ENCODE peak calls at places on chromosomes 5 and 9, in four cellular contexts. One of them, this sample, is unnamed.

GRCh38 chr5:7321724-7322123 is 74.2 kb upstream of the ADCY2 start:
- DNase-seq in HCT116: no peak
- DNase-seq in K562: no peak
- DNase-seq in GM12878: no peak
- DNase-seq in this sample: no peak

GRCh38 chr5:169765176-169765575 is 128.1 kb downstream of the DOCK2 start:
- DNase-seq in HCT116: no peak
- DNase-seq in K562: no peak
- DNase-seq in GM12878: no peak
- DNase-seq in this sample: no peak

GRCh38 chr9:25948182-25948581 is 269.9 kb upstream of the TUSC1 start:
- DNase-seq in HCT116: no peak
- DNase-seq in K562: no peak
- DNase-seq in GM12878: no peak
- DNase-seq in this sample: no peak

GRCh38 chr9:21796768-21797167 is 5.7 kb upstream of the MTAP start:
- DNase-seq in HCT116: no peak
- DNase-seq in K562: no peak
- DNase-seq in GM12878: no peak
- DNase-seq in this sample: no peak

GRCh38 chr9:100478192-100478591 is 5.2 kb downstream of the TMEFF1 start:
- DNase-seq in HCT116: no peak
- DNase-seq in K562: no peak
- DNase-seq in GM12878: no peak
- DNase-seq in this sample: no peak

GRCh38 chr9:126664893-126665695 is 51.4 kb downstream of the LMX1B start:
- DNase-seq in HCT116: no peak
- DNase-seq in K562: no peak
- DNase-seq in GM12878: no peak
- DNase-seq in this sample: peak; percentile 89

GRCh38 chr5:35302544-35302943 is 72.3 kb upstream of the PRLR start:
- DNase-seq in HCT116: no peak
- DNase-seq in K562: no peak
- DNase-seq in GM12878: peak; percentile 92
- DNase-seq in this sample: no peak

GRCh38 chr5:42108468-42108867 is 183.4 kb downstream of the FBXO4 start:
- DNase-seq in HCT116: no peak
- DNase-seq in K562: no peak
- DNase-seq in GM12878: no peak
- DNase-seq in this sample: no peak

GRCh38 chr5:65394078-65394477 is 87.6 kb downstream of the ADAMTS6 start:
- DNase-seq in HCT116: no peak
- DNase-seq in K562: no peak
- DNase-seq in GM12878: no peak
- DNase-seq in this sample: no peak

GRCh38 chr5:122929001-122929400 is 83.6 kb downstream of the SNX24 start:
- DNase-seq in HCT116: no peak
- DNase-seq in K562: no peak
- DNase-seq in GM12878: no peak
- DNase-seq in this sample: no peak

GRCh38 chr5:61329729-61330128 is 2.3 kb upstream of the ZSWIM6 start:
- DNase-seq in HCT116: no peak
- DNase-seq in K562: no peak
- DNase-seq in GM12878: no peak
- DNase-seq in this sample: no peak

DNA sequence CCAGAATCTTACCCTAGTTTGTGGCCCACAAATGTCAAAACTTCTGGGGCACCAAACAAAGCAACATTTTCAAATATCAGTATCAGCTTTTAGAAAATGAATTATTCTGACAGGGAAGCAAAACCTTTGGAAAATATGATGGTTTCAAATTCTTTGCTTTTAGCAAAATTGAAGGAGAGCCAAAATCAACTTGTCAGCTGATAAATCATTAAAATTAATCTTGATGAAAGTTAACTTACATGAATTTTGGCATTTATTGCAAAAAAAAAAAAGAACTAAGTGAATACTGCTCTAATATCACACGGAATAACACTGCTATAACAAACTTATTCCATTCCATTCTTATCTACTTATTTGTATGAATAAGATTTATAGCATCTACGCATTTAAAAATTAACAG is 158.1 kb upstream of the TARS1 start:
- DNase-seq in HCT116: no peak
- DNase-seq in K562: no peak
- DNase-seq in GM12878: no peak
- DNase-seq in this sample: no peak
- TF ChIP-seq MAX in HCT116: no peak
- TF ChIP-seq MAX in K562: no peak
- TF ChIP-seq MAX in GM12878: no peak
- TF ChIP-seq MAX in this sample: no peak

DNA sequence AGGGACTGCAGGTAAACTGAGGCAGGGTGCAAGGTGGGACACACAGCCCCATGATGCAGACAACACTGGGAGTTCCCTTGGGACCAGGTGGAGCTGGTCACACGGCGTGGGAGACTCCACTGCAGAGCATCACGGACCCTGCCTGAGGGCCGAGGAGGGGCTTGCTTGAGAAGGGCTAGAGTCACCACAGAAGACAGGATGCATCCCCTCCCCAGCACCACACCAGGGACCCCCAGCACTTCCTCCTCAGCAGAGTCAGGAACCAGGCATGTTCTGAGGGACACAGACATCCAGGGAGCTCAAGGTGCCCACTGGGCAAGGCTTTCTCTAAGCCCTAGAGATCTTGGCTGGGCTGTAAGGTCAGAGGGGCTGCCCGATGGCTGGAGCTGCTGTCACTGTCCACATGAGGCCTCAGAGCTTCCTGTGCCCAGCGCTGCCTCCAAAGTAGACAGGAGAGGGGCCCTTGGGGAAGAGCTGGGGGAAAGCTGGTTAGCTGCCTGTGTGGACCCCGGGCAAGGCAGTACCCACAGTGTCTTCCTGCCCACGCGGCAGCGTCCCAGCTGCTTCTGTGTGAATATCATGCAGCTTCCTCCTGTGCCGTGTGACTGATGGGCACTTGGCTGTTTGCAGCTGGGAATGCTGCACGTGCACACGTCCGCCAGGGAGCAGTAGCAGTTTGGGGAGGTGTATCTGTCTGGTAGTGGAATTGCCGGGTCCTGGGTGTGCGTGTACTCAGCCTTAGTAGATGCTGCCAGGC is 176.6 kb downstream of the CACNA1B start:
- DNase-seq in HCT116: no peak
- DNase-seq in K562: no peak
- DNase-seq in GM12878: no peak
- DNase-seq in this sample: peak; percentile 35
- TF ChIP-seq EGR1 in HCT116: no peak
- TF ChIP-seq EGR1 in K562: no peak
- TF ChIP-seq EGR1 in GM12878: no peak
- TF ChIP-seq EGR1 in this sample: no peak

DNA sequence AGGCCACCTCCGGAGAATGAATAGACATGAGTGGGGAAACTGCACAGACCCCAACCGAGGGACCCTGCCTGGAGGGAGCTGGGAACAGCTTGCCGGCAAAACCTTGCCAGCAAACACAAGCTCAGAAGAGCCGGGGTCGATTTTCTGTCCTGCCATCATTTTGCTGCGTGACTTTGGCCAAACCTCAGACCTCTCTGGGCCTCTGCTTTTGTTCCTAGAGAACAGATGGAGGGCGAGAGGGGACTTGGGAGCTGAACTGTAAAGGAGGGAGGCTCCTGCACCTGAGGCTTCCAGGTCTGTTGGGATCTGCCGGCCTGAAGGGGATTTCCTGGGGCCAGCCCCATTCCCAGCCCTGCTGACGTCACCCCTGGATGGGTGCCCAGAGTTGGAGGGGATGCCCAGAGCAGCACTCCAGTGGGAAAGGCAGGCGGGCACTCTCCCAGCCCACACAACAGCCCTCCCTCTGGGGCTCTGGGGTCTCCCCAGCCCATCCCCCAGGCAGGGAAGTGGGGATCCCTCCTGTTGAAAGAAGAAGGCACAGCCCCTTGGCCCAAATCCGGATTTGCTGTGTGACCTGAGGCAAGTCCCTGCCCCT is 40.4 kb upstream of the SYNPO start:
- DNase-seq in HCT116: no peak
- DNase-seq in K562: peak; percentile 38
- DNase-seq in GM12878: no peak
- DNase-seq in this sample: no peak
- TF ChIP-seq MAX in HCT116: no peak
- TF ChIP-seq MAX in K562: no peak
- TF ChIP-seq MAX in GM12878: no peak
- TF ChIP-seq MAX in this sample: no peak

GRCh38 chr9:4077499-4078102 is 222.3 kb downstream of the GLIS3 start:
- DNase-seq in HCT116: peak; percentile 48
- DNase-seq in K562: peak; percentile 19
- DNase-seq in GM12878: no peak
- DNase-seq in this sample: no peak
- TF ChIP-seq EGR1 in HCT116: no peak
- TF ChIP-seq EGR1 in K562: no peak
- TF ChIP-seq EGR1 in GM12878: no peak
- TF ChIP-seq EGR1 in this sample: no peak

GRCh38 chr5:102583663-102584062 is 84.9 kb upstream of the SLCO6A1 start:
- DNase-seq in HCT116: peak; percentile 16
- DNase-seq in K562: peak; percentile 9
- DNase-seq in GM12878: no peak
- DNase-seq in this sample: no peak
- TF ChIP-seq MAX in HCT116: peak; percentile 4
- TF ChIP-seq MAX in K562: no peak
- TF ChIP-seq MAX in GM12878: no peak
- TF ChIP-seq MAX in this sample: no peak

GRCh38 chr5:76270214-76270613 is 132.9 kb upstream of the IQGAP2 start:
- DNase-seq in HCT116: no peak
- DNase-seq in K562: no peak
- DNase-seq in GM12878: no peak
- DNase-seq in this sample: no peak
- TF ChIP-seq EGR1 in HCT116: no peak
- TF ChIP-seq EGR1 in K562: no peak
- TF ChIP-seq EGR1 in GM12878: no peak
- TF ChIP-seq EGR1 in this sample: no peak

DNA sequence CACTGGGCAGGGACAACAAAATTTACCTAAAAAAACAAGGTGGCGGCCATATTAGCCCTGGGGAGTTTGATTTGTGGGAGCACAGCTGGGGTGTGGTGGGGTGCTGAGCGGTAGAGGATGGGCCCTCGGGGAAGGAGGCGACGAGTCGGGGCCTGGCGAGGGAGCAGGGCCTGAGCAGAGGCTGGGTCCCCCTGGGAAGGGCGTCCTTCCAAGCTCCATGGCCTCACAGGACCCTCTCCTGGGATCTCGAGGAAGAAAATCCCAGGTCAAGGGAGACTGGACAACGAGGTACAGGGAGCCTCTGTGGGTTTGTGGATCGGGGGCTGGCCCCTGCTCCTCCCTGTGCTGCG is 165.5 kb downstream of the CACNA1B start:
- DNase-seq in HCT116: no peak
- DNase-seq in K562: no peak
- DNase-seq in GM12878: no peak
- DNase-seq in this sample: peak; percentile 27
- TF ChIP-seq MAX in HCT116: no peak
- TF ChIP-seq MAX in K562: no peak
- TF ChIP-seq MAX in GM12878: no peak
- TF ChIP-seq MAX in this sample: no peak

GRCh38 chr9:114571391-114571790 is 16.2 kb upstream of the ATP6V1G1 start:
- DNase-seq in HCT116: no peak
- DNase-seq in K562: no peak
- DNase-seq in GM12878: no peak
- DNase-seq in this sample: no peak
- TF ChIP-seq EGR1 in HCT116: no peak
- TF ChIP-seq EGR1 in K562: no peak
- TF ChIP-seq EGR1 in GM12878: no peak
- TF ChIP-seq EGR1 in this sample: no peak

GRCh38 chr9:13014484-13014883 is 239.7 kb downstream of the LURAP1L start:
- DNase-seq in HCT116: no peak
- DNase-seq in K562: no peak
- DNase-seq in GM12878: no peak
- DNase-seq in this sample: no peak
- TF ChIP-seq MAX in HCT116: no peak
- TF ChIP-seq MAX in K562: no peak
- TF ChIP-seq MAX in GM12878: no peak
- TF ChIP-seq MAX in this sample: no peak

GRCh38 chr9:121529237-121529987 is 29.8 kb upstream of the GGTA1 start:
- DNase-seq in HCT116: no peak
- DNase-seq in K562: no peak
- DNase-seq in GM12878: no peak
- DNase-seq in this sample: no peak
- TF ChIP-seq EGR1 in HCT116: no peak
- TF ChIP-seq EGR1 in K562: no peak
- TF ChIP-seq EGR1 in GM12878: no peak
- TF ChIP-seq EGR1 in this sample: no peak